ENCODE peak calls at places on chromosomes 7 and 10, in ten cellular contexts. Q is GM10248, L is progenitor cell of endocrine pancreas, F is endothelial cell, I is osteocyte, B is heart right ventricle, X is fibroblast of lung, R is heart left ventricle, T is Panc1, N is left lung. P is an unnamed sample.

GRCh38 chr10:74738985-74739567 is 87.3 kb upstream of the KAT6B start:
- DNase-seq in Q (peak), L (no peak), F (peak), I (no peak), B (no peak), X (peak), R (no peak), T (no peak), N (no peak), P (no peak)

GRCh38 chr10:88062385-88062784 is 199.0 kb downstream of the PTEN start:
- DNase-seq in Q (peak), L (no peak), F (no peak), I (no peak), B (peak), X (peak), R (no peak), T (no peak), N (no peak), P (no peak)

GRCh38 chr7:117582219-117582704 is 102.4 kb downstream of the CFTR start:
- DNase-seq in Q (no peak), L (no peak), F (no peak), I (no peak), B (no peak), X (peak), R (peak), T (no peak), N (no peak), P (peak)

GRCh38 chr10:43227911-43228782 is 38.7 kb downstream of the RASGEF1A start:
- DNase-seq in Q (no peak), L (peak), F (peak), I (peak), B (no peak), X (no peak), R (peak), T (no peak), N (peak), P (no peak)

GRCh38 chr7:2982831-2983230 is 60.8 kb downstream of the CARD11 start:
- DNase-seq in Q (no peak), L (no peak), F (no peak), I (no peak), B (no peak), X (no peak), R (no peak), T (no peak), N (peak), P (no peak)

GRCh38 chr10:95988702-95989101 is 54.7 kb upstream of the CCNJ start:
- DNase-seq in Q (no peak), L (no peak), F (no peak), I (no peak), B (no peak), X (no peak), R (no peak), T (no peak), N (no peak), P (no peak)

GRCh38 chr10:102511562-102512274 is 7.9 kb downstream of the SUFU start:
- DNase-seq in Q (peak), L (no peak), F (no peak), I (no peak), B (no peak), X (no peak), R (no peak), T (no peak), N (no peak), P (no peak)

GRCh38 chr7:106968160-106968559 is 76.3 kb upstream of the PRKAR2B start:
- DNase-seq in Q (no peak), L (no peak), F (no peak), I (no peak), B (no peak), X (no peak), R (no peak), T (no peak), N (no peak), P (no peak)

GRCh38 chr7:30503273-30504212 is 1.1 kb downstream of the GGCT start:
- DNase-seq in Q (no peak), L (no peak), F (no peak), I (no peak), B (no peak), X (peak), R (no peak), T (no peak), N (no peak), P (no peak)

GRCh38 chr7:148772297-148773089 is 73.8 kb downstream of the CUL1 start:
- DNase-seq in Q (no peak), L (no peak), F (no peak), I (no peak), B (no peak), X (peak), R (no peak), T (peak), N (no peak), P (no peak)

GRCh38 chr7:105797652-105798051 is 78.7 kb downstream of the ATXN7L1 start:
- DNase-seq in Q (no peak), L (no peak), F (no peak), I (no peak), B (no peak), X (no peak), R (no peak), T (no peak), N (no peak), P (no peak)

GRCh38 chr7:158472631-158473030 is 115.0 kb downstream of the PTPRN2 start:
- DNase-seq in Q (no peak), L (no peak), F (no peak), I (no peak), B (no peak), X (no peak), R (no peak), T (no peak), N (no peak), P (no peak)

GRCh38 chr7:111744501-111745155 is 182.3 kb upstream of the IMMP2L start:
- DNase-seq in Q (no peak), L (no peak), F (no peak), I (no peak), B (no peak), X (peak), R (no peak), T (no peak), N (no peak), P (no peak)

GRCh38 chr7:3215624-3216585 is 85.1 kb upstream of the SDK1 start:
- DNase-seq in Q (no peak), L (no peak), F (no peak), I (peak), B (no peak), X (no peak), R (no peak), T (no peak), N (no peak), P (no peak)

GRCh38 chr10:62528441-62528840 is 154.3 kb downstream of the ZNF365 start:
- DNase-seq in Q (peak), L (no peak), F (no peak), I (no peak), B (no peak), X (no peak), R (no peak), T (no peak), N (no peak), P (no peak)

GRCh38 chr7:51450541-51450940 is 133.9 kb upstream of the COBL start:
- DNase-seq in Q (no peak), L (no peak), F (no peak), I (no peak), B (no peak), X (no peak), R (no peak), T (no peak), N (no peak), P (no peak)

GRCh38 chr7:92645531-92646061 is 55.4 kb upstream of the FAM133B start:
- DNase-seq in Q (no peak), L (no peak), F (peak), I (no peak), B (no peak), X (no peak), R (no peak), T (no peak), N (no peak), P (peak)

GRCh38 chr10:116741391-116742351 is 695 bp downstream of the HSPA12A start:
- DNase-seq in Q (no peak), L (no peak), F (peak), I (no peak), B (peak), X (no peak), R (peak), T (no peak), N (no peak), P (no peak)

GRCh38 chr10:52769966-52770365 is 2.6 kb downstream of the MBL2 start:
- DNase-seq in Q (no peak), L (no peak), F (no peak), I (peak), B (no peak), X (no peak), R (no peak), T (no peak), N (no peak), P (no peak)

GRCh38 chr7:21902240-21902639 is 43.5 kb downstream of the CDCA7L start:
- DNase-seq in Q (no peak), L (no peak), F (no peak), I (no peak), B (no peak), X (peak), R (no peak), T (no peak), N (no peak), P (no peak)

GRCh38 chr7:1853619-1854520 is 183.8 kb downstream of the ELFN1 start:
- DNase-seq in Q (no peak), L (peak), F (no peak), I (no peak), B (no peak), X (no peak), R (no peak), T (no peak), N (peak), P (no peak)

GRCh38 chr10:59904431-59905065 is 1.8 kb downstream of the CCDC6 start:
- DNase-seq in Q (no peak), L (no peak), F (no peak), I (no peak), B (no peak), X (no peak), R (no peak), T (no peak), N (no peak), P (no peak)

GRCh38 chr7:17090751-17091150 is 207.7 kb upstream of the AHR start:
- DNase-seq in Q (no peak), L (no peak), F (no peak), I (no peak), B (no peak), X (peak), R (no peak), T (no peak), N (no peak), P (no peak)

GRCh38 chr10:14093735-14094484 is 236.8 kb downstream of the FRMD4A start:
- DNase-seq in Q (no peak), L (no peak), F (peak), I (no peak), B (no peak), X (peak), R (no peak), T (peak), N (no peak), P (peak)
- TF ChIP-seq CTCF in Q (peak), L (peak), F (peak), I (peak), B (peak), X (peak), R (peak), T (no peak), N (peak), P (peak)

GRCh38 chr10:132960651-132961419 is 18.5 kb upstream of the CFAP46 start:
- DNase-seq in Q (no peak), L (no peak), F (no peak), I (no peak), B (no peak), X (no peak), R (no peak), T (no peak), N (peak), P (peak)

GRCh38 chr10:132963430-132963960 is 21.1 kb upstream of the CFAP46 start:
- DNase-seq in Q (no peak), L (no peak), F (no peak), I (no peak), B (no peak), X (no peak), R (no peak), T (no peak), N (peak), P (peak)

GRCh38 chr10:132962623-132963429 is 20.5 kb upstream of the CFAP46 start:
- DNase-seq in Q (no peak), L (no peak), F (no peak), I (no peak), B (no peak), X (peak), R (no peak), T (no peak), N (no peak), P (no peak)

GRCh38 chr10:132961420-132961803 is 19.0 kb upstream of the CFAP46 start:
- DNase-seq in Q (no peak), L (no peak), F (no peak), I (no peak), B (no peak), X (no peak), R (no peak), T (no peak), N (no peak), P (no peak)

GRCh38 chr10:132961864-132962622 is 19.7 kb upstream of the CFAP46 start:
- DNase-seq in Q (peak), L (peak), F (peak), I (no peak), B (peak), X (peak), R (peak), T (no peak), N (peak), P (peak)
- TF ChIP-seq CTCF in Q (peak), L (peak), F (no peak), I (no peak), B (no peak), X (peak), R (no peak), T (no peak), N (no peak), P (no peak)

DNA sequence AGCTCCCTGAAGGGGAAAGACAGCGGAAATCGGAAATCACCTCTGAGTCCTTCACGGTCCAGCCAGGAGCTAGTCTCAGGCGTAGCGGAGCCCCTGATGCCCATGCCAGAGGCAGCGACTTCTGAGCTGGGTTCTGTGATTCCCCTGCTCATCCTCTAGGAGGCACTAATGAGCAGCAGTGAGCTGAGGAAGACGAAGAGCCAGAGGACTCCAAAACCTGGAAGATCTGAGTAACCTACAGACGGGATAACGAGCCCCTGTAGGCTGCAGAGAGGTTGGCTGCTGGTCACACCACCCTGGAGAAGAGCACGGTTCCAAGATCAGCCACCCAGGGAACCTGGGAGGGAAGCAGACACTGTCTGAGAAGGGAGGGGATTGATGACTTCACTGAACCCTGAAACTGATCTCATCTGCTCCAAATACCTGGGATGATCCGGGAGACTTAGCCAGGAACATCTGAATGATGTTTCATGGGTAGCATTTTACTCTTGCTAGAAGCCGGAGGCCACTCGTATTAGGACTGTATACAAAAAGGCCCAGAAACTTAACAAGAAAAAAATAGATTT is 304.1 kb downstream of the PAXIP1 start:
- DNase-seq in Q (no peak), L (no peak), F (peak), I (no peak), B (no peak), X (no peak), R (no peak), T (no peak), N (no peak), P (no peak)
- TF ChIP-seq CTCF in Q (peak), L (peak), F (peak), I (no peak), B (no peak), X (no peak), R (no peak), T (peak), N (no peak), P (peak)

GRCh38 chr10:108358912-108359311 is 1194.4 kb upstream of the SORCS1 start:
- DNase-seq in Q (peak), L (no peak), F (no peak), I (no peak), B (no peak), X (peak), R (no peak), T (peak), N (no peak), P (no peak)
- TF ChIP-seq CTCF in Q (peak), L (no peak), F (no peak), I (no peak), B (no peak), X (no peak), R (no peak), T (no peak), N (no peak), P (no peak)

GRCh38 chr10:128098631-128099030 is 27.6 kb downstream of the MKI67 start:
- DNase-seq in Q (no peak), L (no peak), F (no peak), I (peak), B (no peak), X (no peak), R (no peak), T (no peak), N (no peak), P (no peak)

GRCh38 chr10:128096486-128097199 is 29.6 kb downstream of the MKI67 start:
- DNase-seq in Q (no peak), L (no peak), F (no peak), I (peak), B (no peak), X (no peak), R (no peak), T (no peak), N (no peak), P (no peak)

GRCh38 chr10:128102480-128103228 is 23.6 kb downstream of the MKI67 start:
- DNase-seq in Q (no peak), L (no peak), F (no peak), I (peak), B (no peak), X (no peak), R (no peak), T (no peak), N (peak), P (no peak)

GRCh38 chr10:128097783-128098182 is 28.4 kb downstream of the MKI67 start:
- DNase-seq in Q (no peak), L (no peak), F (no peak), I (peak), B (no peak), X (peak), R (no peak), T (no peak), N (no peak), P (no peak)

DNA sequence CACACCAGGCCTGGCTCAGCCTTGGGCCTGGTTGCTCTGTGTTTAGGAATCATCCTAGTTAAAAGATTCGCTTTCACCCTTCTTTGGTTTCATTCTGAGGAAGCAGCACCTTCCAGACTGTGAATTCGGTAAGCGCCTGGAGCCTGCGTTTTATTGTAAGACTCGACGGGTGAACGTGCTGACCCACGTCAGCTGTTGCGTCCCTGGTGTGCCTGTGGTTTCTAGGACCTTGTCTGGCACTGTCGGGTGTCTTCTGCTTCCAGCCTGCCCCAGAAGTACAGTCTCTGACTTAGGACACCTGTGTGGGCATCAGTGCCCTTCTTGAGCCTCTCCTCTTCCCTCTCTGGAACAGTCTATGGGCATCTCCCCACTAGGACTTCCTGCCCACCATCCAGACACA is 26.3 kb downstream of the MKI67 start:
- DNase-seq in Q (no peak), L (no peak), F (no peak), I (peak), B (no peak), X (no peak), R (no peak), T (no peak), N (no peak), P (no peak)
- TF ChIP-seq CTCF in Q (no peak), L (no peak), F (no peak), I (no peak), B (no peak), X (no peak), R (no peak), T (no peak), N (no peak), P (no peak)

GRCh38 chr10:11704087-11704486 is 38.1 kb upstream of the ECHDC3 start:
- DNase-seq in Q (no peak), L (no peak), F (no peak), I (no peak), B (no peak), X (no peak), R (no peak), T (no peak), N (no peak), P (no peak)

GRCh38 chr10:11705687-11706086 is 36.5 kb upstream of the ECHDC3 start:
- DNase-seq in Q (no peak), L (no peak), F (no peak), I (no peak), B (no peak), X (peak), R (no peak), T (no peak), N (no peak), P (no peak)

GRCh38 chr10:11707936-11708335 is 34.2 kb upstream of the ECHDC3 start:
- DNase-seq in Q (no peak), L (no peak), F (no peak), I (no peak), B (no peak), X (no peak), R (no peak), T (no peak), N (no peak), P (no peak)

GRCh38 chr10:11702264-11702663 is 39.9 kb upstream of the ECHDC3 start:
- DNase-seq in Q (no peak), L (no peak), F (no peak), I (no peak), B (no peak), X (no peak), R (no peak), T (no peak), N (no peak), P (no peak)

DNA sequence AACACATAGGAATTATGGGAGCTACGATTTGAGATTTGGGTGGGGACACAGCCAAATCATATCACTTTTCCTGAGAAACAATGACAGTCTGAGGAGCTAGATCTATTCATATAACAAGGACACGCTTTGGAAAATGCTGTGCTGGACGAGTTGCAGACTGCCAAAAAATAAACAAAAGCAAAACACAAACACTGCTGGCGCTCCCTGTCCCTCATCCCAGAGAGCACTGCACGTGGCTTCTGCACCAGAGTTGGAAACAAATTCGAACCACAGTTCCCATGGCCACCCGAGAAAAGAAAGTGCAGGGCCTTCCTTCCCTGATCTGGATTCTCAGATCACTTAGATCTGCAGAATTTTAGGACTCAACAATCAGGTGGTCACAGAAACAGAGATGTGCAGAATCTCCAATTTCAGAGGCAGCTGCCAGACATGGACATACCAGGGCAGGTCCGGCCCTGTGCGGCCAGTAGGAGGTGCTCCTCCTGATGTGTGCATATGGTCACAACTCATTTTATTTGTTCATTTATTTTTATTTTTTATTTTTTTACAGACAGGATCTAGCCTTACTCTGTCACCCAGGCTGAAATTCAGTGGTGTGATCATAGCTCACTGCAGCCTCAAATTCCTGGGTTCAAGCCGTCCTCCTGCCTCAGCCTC is 35.1 kb upstream of the ECHDC3 start:
- DNase-seq in Q (no peak), L (no peak), F (no peak), I (no peak), B (no peak), X (no peak), R (no peak), T (no peak), N (no peak), P (no peak)
- TF ChIP-seq CTCF in Q (no peak), L (peak), F (peak), I (no peak), B (no peak), X (no peak), R (no peak), T (no peak), N (no peak), P (no peak)

DNA sequence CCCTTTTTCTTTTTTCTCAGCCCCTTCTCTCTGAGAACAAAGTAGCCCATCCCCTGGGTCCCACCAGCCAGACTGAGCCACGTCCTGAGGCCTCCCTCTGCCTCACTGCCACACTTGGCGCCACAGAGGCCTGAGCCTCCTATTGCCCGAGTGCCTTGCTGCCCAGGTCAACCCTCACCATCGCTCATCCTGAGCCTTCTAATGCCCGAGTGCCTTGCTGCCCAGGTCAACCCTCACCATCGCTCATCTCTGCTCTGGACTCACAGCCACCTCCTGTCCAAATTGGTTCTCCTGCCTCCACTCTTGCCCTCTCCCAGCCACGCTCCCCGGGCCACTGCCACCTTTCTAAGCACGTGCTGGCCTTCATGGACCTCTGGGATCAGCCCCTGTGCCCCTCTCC is 53.2 kb upstream of the SMNDC1 start:
- DNase-seq in Q (no peak), L (no peak), F (no peak), I (no peak), B (no peak), X (no peak), R (no peak), T (no peak), N (no peak), P (no peak)
- TF ChIP-seq CTCF in Q (no peak), L (no peak), F (no peak), I (no peak), B (no peak), X (no peak), R (no peak), T (no peak), N (no peak), P (no peak)

GRCh38 chr10:23530079-23530478 is 91.2 kb downstream of the OTUD1 start:
- DNase-seq in Q (no peak), L (no peak), F (no peak), I (no peak), B (no peak), X (peak), R (no peak), T (no peak), N (no peak), P (no peak)
- TF ChIP-seq CTCF in Q (peak), L (peak), F (peak), I (peak), B (peak), X (peak), R (peak), T (no peak), N (peak), P (peak)